ENCODE peak calls at places on chromosomes 3 and 15, in five cellular contexts. One of them, this sample, is unnamed. For H3K27me3, the result is how much of the 10 kb centered on the place peaks cover.

GRCh38 chr3:58167431-58168351 is 43.1 kb downstream of the DNASE1L3 start:
- DNase-seq in NT2/D1: no peak
- DNase-seq in adipocyte: peak
- DNase-seq in stomach: peak
- DNase-seq in HCT116: no peak
- DNase-seq in this sample: peak

GRCh38 chr3:29202368-29202767 is 78.5 kb upstream of the RBMS3 start:
- DNase-seq in HCT116: no peak
- DNase-seq in stomach: no peak
- DNase-seq in adipocyte: no peak
- DNase-seq in NT2/D1: no peak
- DNase-seq in this sample: no peak

GRCh38 chr3:36701903-36702374 is 62.4 kb downstream of the DCLK3 start:
- DNase-seq in stomach: no peak
- DNase-seq in NT2/D1: no peak
- DNase-seq in HCT116: no peak
- DNase-seq in adipocyte: no peak
- DNase-seq in this sample: no peak

GRCh38 chr3:127452321-127452821 is 138.2 kb downstream of the TPRA1 start:
- DNase-seq in adipocyte: no peak
- DNase-seq in HCT116: no peak
- DNase-seq in stomach: peak
- DNase-seq in NT2/D1: no peak
- DNase-seq in this sample: peak

GRCh38 chr15:20348900-20349773 is 192.5 kb downstream of the GOLGA6L6 start:
- DNase-seq in NT2/D1: no peak
- DNase-seq in stomach: peak
- DNase-seq in adipocyte: no peak
- DNase-seq in HCT116: no peak
- DNase-seq in this sample: no peak

GRCh38 chr3:184338538-184338945 is 1.1 kb downstream of the FAM131A start:
- DNase-seq in HCT116: no peak
- DNase-seq in adipocyte: peak
- DNase-seq in NT2/D1: no peak
- DNase-seq in stomach: peak
- DNase-seq in this sample: no peak

GRCh38 chr15:51077565-51078153 is 17.0 kb downstream of the TNFAIP8L3 start:
- DNase-seq in NT2/D1: peak
- DNase-seq in HCT116: no peak
- DNase-seq in adipocyte: no peak
- DNase-seq in stomach: peak
- DNase-seq in this sample: no peak

GRCh38 chr3:1103525-1103924 is 10.7 kb downstream of the CNTN6 start:
- DNase-seq in NT2/D1: no peak
- DNase-seq in adipocyte: no peak
- DNase-seq in HCT116: no peak
- DNase-seq in stomach: no peak
- DNase-seq in this sample: no peak

GRCh38 chr3:63076357-63076756 is 201.1 kb upstream of the CADPS start:
- DNase-seq in HCT116: no peak
- DNase-seq in stomach: no peak
- DNase-seq in NT2/D1: no peak
- DNase-seq in adipocyte: no peak
- DNase-seq in this sample: no peak

GRCh38 chr15:83652606-83653204 is 1.2 kb upstream of the ADAMTSL3 start:
- DNase-seq in adipocyte: no peak
- DNase-seq in NT2/D1: no peak
- DNase-seq in stomach: no peak
- DNase-seq in HCT116: no peak
- DNase-seq in this sample: no peak

DNA sequence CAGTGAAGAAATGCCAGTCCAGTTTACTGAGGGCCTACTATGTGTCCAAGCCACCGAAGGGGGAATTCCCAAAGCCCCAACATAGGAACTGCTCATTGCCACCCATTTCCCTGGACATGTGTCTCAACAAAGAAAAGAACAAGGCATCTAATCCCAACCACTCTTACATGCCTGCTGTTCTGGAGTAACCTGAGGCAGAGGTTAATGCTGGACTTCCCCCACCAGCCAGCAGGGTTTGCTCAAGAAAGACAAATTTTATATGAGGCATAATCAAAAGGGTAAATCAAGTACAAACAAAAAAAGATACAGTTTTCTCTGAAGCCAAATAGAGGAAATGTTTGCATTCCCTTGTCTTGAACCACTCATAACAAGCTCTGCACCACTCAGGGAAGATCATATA is 4.1 kb downstream of the ADCY5 start:
- DNase-seq in adipocyte: no peak
- DNase-seq in stomach: no peak
- DNase-seq in NT2/D1: no peak
- DNase-seq in HCT116: no peak
- DNase-seq in this sample: no peak
- H3K27me3 ChIP-seq in adipocyte: half or more
- H3K27me3 ChIP-seq in stomach: under half
- H3K27me3 ChIP-seq in NT2/D1: under half
- H3K27me3 ChIP-seq in HCT116: under half
- H3K27me3 ChIP-seq in this sample: under half

GRCh38 chr3:128478576-128479506 is 12.2 kb upstream of the DNAJB8 start:
- DNase-seq in NT2/D1: no peak
- DNase-seq in stomach: no peak
- DNase-seq in adipocyte: no peak
- DNase-seq in HCT116: no peak
- DNase-seq in this sample: no peak
- H3K27me3 ChIP-seq in NT2/D1: under half
- H3K27me3 ChIP-seq in stomach: under half
- H3K27me3 ChIP-seq in adipocyte: half or more
- H3K27me3 ChIP-seq in HCT116: under half
- H3K27me3 ChIP-seq in this sample: under half

GRCh38 chr15:69647160-69647513 is 194.5 kb downstream of the RPLP1 start:
- DNase-seq in NT2/D1: peak
- DNase-seq in adipocyte: no peak
- DNase-seq in stomach: no peak
- DNase-seq in HCT116: no peak
- DNase-seq in this sample: peak
- H3K27me3 ChIP-seq in NT2/D1: under half
- H3K27me3 ChIP-seq in adipocyte: under half
- H3K27me3 ChIP-seq in stomach: under half
- H3K27me3 ChIP-seq in HCT116: under half
- H3K27me3 ChIP-seq in this sample: under half

DNA sequence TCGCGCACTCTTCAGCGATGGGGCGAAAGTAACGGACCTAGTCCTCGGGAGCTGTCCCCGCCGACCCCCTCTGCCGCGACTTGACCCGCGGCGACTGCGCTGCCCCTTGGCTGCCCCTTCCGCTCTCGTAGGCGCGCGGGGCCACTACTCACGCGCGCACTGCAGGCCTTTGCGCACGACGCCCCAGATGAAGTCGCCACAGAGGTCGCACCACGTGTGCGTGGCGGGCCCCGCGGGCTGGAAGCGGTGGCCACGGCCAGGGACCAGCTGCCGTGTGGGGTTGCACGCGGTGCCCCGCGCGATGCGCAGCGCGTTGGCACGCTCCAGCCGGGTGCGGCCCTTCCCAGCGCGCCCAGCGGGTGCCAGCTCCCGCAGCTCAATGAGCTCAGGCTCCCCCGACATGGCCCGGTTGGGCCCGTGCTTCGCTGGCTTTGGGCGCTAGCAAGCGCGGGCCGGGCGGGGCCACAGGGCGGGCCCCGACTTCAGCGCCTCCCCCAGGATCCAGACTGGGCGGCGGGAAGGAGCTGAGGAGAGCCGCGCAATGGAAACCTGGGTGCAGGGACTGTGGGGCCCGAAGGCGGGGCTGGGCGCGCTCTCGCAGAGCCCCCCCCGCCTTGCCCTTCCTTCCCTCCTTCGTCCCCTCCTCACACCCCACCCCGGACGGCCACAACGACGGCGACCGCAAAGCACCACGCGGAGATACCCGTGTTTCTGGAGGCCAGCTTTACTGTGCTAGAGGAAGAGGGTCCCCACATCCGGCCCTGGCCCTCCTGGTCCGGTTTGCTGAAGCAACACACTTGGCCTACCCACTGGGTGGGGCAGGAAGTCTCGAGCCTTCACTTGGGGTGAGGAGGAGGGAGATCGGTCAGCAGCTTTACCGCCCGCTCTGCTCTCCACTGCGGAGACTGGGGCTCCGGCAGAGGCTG is at the start of gene RASSF1:
- DNase-seq in stomach: peak
- DNase-seq in adipocyte: no peak
- DNase-seq in NT2/D1: no peak
- DNase-seq in HCT116: no peak
- DNase-seq in this sample: no peak
- H3K27me3 ChIP-seq in stomach: under half
- H3K27me3 ChIP-seq in adipocyte: under half
- H3K27me3 ChIP-seq in NT2/D1: under half
- H3K27me3 ChIP-seq in HCT116: under half
- H3K27me3 ChIP-seq in this sample: under half

DNA sequence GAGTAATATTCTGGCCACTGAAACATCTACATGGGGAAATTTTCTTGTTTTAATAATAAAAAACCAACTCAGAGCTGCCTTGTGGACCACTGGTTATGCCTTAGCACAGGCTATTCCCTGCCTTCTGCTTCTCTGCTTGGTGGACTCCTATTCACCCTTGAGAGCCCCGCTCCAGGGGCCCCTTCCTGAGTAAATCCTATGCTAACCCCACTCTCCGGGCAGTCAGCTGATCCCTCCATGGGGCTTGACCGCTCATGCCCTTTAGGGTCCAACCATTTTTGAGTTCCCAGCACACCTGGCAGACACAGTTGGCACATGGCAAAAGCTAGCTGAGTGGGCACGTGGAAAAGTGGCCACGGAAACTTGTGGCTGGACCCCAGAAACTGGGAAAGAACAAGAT is 38.2 kb downstream of the ATP2B2 start:
- DNase-seq in HCT116: no peak
- DNase-seq in stomach: no peak
- DNase-seq in NT2/D1: no peak
- DNase-seq in adipocyte: no peak
- DNase-seq in this sample: no peak
- H3K27me3 ChIP-seq in HCT116: under half
- H3K27me3 ChIP-seq in stomach: under half
- H3K27me3 ChIP-seq in NT2/D1: under half
- H3K27me3 ChIP-seq in adipocyte: half or more
- H3K27me3 ChIP-seq in this sample: under half

GRCh38 chr3:51961607-51962569 is 5.4 kb downstream of the PCBP4 start:
- DNase-seq in HCT116: no peak
- DNase-seq in stomach: no peak
- DNase-seq in adipocyte: no peak
- DNase-seq in NT2/D1: no peak
- DNase-seq in this sample: peak
- H3K27me3 ChIP-seq in HCT116: under half
- H3K27me3 ChIP-seq in stomach: under half
- H3K27me3 ChIP-seq in adipocyte: under half
- H3K27me3 ChIP-seq in NT2/D1: under half
- H3K27me3 ChIP-seq in this sample: under half

GRCh38 chr3:122934251-122934650 is 93.3 kb downstream of the SEMA5B start:
- DNase-seq in HCT116: no peak
- DNase-seq in stomach: no peak
- DNase-seq in NT2/D1: no peak
- DNase-seq in adipocyte: no peak
- DNase-seq in this sample: no peak
- H3K27me3 ChIP-seq in HCT116: under half
- H3K27me3 ChIP-seq in stomach: under half
- H3K27me3 ChIP-seq in NT2/D1: under half
- H3K27me3 ChIP-seq in adipocyte: under half
- H3K27me3 ChIP-seq in this sample: under half

GRCh38 chr3:72147600-72147999 is 362.7 kb upstream of the PROK2 start:
- DNase-seq in NT2/D1: no peak
- DNase-seq in adipocyte: no peak
- DNase-seq in stomach: no peak
- DNase-seq in HCT116: no peak
- DNase-seq in this sample: no peak
- H3K27me3 ChIP-seq in NT2/D1: under half
- H3K27me3 ChIP-seq in adipocyte: under half
- H3K27me3 ChIP-seq in stomach: under half
- H3K27me3 ChIP-seq in HCT116: under half
- H3K27me3 ChIP-seq in this sample: under half

This sample was measured in HAP-1.